ENCODE peak calls at places on chromosome 20, in seven cellular contexts. One of them, this sample, is unnamed.

GRCh38 chr20:32823078-32823477 is 3.3 kb downstream of the MAPRE1 start:
- DNase-seq in A549: no peak
- DNase-seq in mesenchymal stem cell: peak
- DNase-seq in thoracic aorta: no peak
- DNase-seq in fibroblast of lung: peak
- DNase-seq in hepatocyte: peak
- DNase-seq in SJSA1: peak
- DNase-seq in this sample: peak

GRCh38 chr20:10662151-10662550 is 11.6 kb downstream of the JAG1 start:
- DNase-seq in A549: no peak
- DNase-seq in mesenchymal stem cell: no peak
- DNase-seq in thoracic aorta: no peak
- DNase-seq in fibroblast of lung: no peak
- DNase-seq in hepatocyte: no peak
- DNase-seq in SJSA1: no peak
- DNase-seq in this sample: no peak

GRCh38 chr20:60213126-60213893 is 255.1 kb downstream of the CDH26 start:
- DNase-seq in A549: no peak
- DNase-seq in mesenchymal stem cell: no peak
- DNase-seq in thoracic aorta: no peak
- DNase-seq in fibroblast of lung: no peak
- DNase-seq in hepatocyte: no peak
- DNase-seq in SJSA1: no peak
- DNase-seq in this sample: no peak

GRCh38 chr20:37670426-37670825 is 23.4 kb upstream of the CTNNBL1 start:
- DNase-seq in A549: no peak
- DNase-seq in mesenchymal stem cell: no peak
- DNase-seq in thoracic aorta: no peak
- DNase-seq in fibroblast of lung: peak
- DNase-seq in hepatocyte: no peak
- DNase-seq in SJSA1: no peak
- DNase-seq in this sample: no peak

GRCh38 chr20:1474817-1475603 is 8.4 kb upstream of the NSFL1C start:
- DNase-seq in A549: no peak
- DNase-seq in mesenchymal stem cell: no peak
- DNase-seq in thoracic aorta: no peak
- DNase-seq in fibroblast of lung: no peak
- DNase-seq in hepatocyte: no peak
- DNase-seq in SJSA1: no peak
- DNase-seq in this sample: no peak

GRCh38 chr20:17023811-17024210 is 203.0 kb upstream of the PCSK2 start:
- DNase-seq in A549: no peak
- DNase-seq in mesenchymal stem cell: peak
- DNase-seq in thoracic aorta: no peak
- DNase-seq in fibroblast of lung: peak
- DNase-seq in hepatocyte: peak
- DNase-seq in SJSA1: peak
- DNase-seq in this sample: no peak

GRCh38 chr20:36062799-36063198 is 91.7 kb upstream of the EPB41L1 start:
- DNase-seq in A549: no peak
- DNase-seq in mesenchymal stem cell: peak
- DNase-seq in thoracic aorta: no peak
- DNase-seq in fibroblast of lung: no peak
- DNase-seq in hepatocyte: peak
- DNase-seq in SJSA1: no peak
- DNase-seq in this sample: no peak

GRCh38 chr20:24100370-24101011 is 111.9 kb upstream of the GGTLC1 start:
- DNase-seq in A549: no peak
- DNase-seq in mesenchymal stem cell: peak
- DNase-seq in thoracic aorta: no peak
- DNase-seq in fibroblast of lung: peak
- DNase-seq in hepatocyte: peak
- DNase-seq in SJSA1: peak
- DNase-seq in this sample: no peak

GRCh38 chr20:10861086-10861485 is 187.3 kb upstream of the JAG1 start:
- DNase-seq in A549: no peak
- DNase-seq in mesenchymal stem cell: no peak
- DNase-seq in thoracic aorta: no peak
- DNase-seq in fibroblast of lung: peak
- DNase-seq in hepatocyte: no peak
- DNase-seq in SJSA1: no peak
- DNase-seq in this sample: peak

GRCh38 chr20:19658137-19658536 is 99.9 kb upstream of the RIN2 start:
- DNase-seq in A549: no peak
- DNase-seq in mesenchymal stem cell: no peak
- DNase-seq in thoracic aorta: no peak
- DNase-seq in fibroblast of lung: no peak
- DNase-seq in hepatocyte: no peak
- DNase-seq in SJSA1: no peak
- DNase-seq in this sample: no peak

GRCh38 chr20:50670126-50670862 is 21.0 kb downstream of the RIPOR3 start:
- DNase-seq in A549: peak
- DNase-seq in mesenchymal stem cell: no peak
- DNase-seq in thoracic aorta: no peak
- DNase-seq in fibroblast of lung: peak
- DNase-seq in hepatocyte: peak
- DNase-seq in SJSA1: no peak
- DNase-seq in this sample: no peak

GRCh38 chr20:35306931-35307517 is 14.8 kb upstream of the FAM83C start:
- DNase-seq in A549: peak
- DNase-seq in mesenchymal stem cell: peak
- DNase-seq in thoracic aorta: no peak
- DNase-seq in fibroblast of lung: peak
- DNase-seq in hepatocyte: peak
- DNase-seq in SJSA1: peak
- DNase-seq in this sample: peak

GRCh38 chr20:16441526-16442164 is 131.6 kb downstream of the KIF16B start:
- DNase-seq in A549: no peak
- DNase-seq in mesenchymal stem cell: no peak
- DNase-seq in thoracic aorta: no peak
- DNase-seq in fibroblast of lung: no peak
- DNase-seq in hepatocyte: no peak
- DNase-seq in SJSA1: no peak
- DNase-seq in this sample: no peak

GRCh38 chr20:45951925-45952834 is 17.7 kb downstream of the PCIF1 start:
- DNase-seq in A549: no peak
- DNase-seq in mesenchymal stem cell: no peak
- DNase-seq in thoracic aorta: no peak
- DNase-seq in fibroblast of lung: no peak
- DNase-seq in hepatocyte: no peak
- DNase-seq in SJSA1: no peak
- DNase-seq in this sample: no peak

GRCh38 chr20:34055290-34055689 is 56.8 kb downstream of the EIF2S2 start:
- DNase-seq in A549: no peak
- DNase-seq in mesenchymal stem cell: no peak
- DNase-seq in thoracic aorta: no peak
- DNase-seq in fibroblast of lung: no peak
- DNase-seq in hepatocyte: no peak
- DNase-seq in SJSA1: no peak
- DNase-seq in this sample: no peak

GRCh38 chr20:62818592-62819493 is 2.0 kb downstream of the COL9A3 start:
- DNase-seq in A549: no peak
- DNase-seq in mesenchymal stem cell: no peak
- DNase-seq in thoracic aorta: no peak
- DNase-seq in fibroblast of lung: no peak
- DNase-seq in hepatocyte: peak
- DNase-seq in SJSA1: no peak
- DNase-seq in this sample: no peak

GRCh38 chr20:9492067-9492466 is 22.3 kb upstream of the LAMP5 start:
- DNase-seq in A549: no peak
- DNase-seq in mesenchymal stem cell: no peak
- DNase-seq in thoracic aorta: no peak
- DNase-seq in fibroblast of lung: no peak
- DNase-seq in hepatocyte: no peak
- DNase-seq in SJSA1: no peak
- DNase-seq in this sample: no peak
- H3K4me3 ChIP-seq in A549: no peak
- H3K4me3 ChIP-seq in mesenchymal stem cell: no peak
- H3K4me3 ChIP-seq in thoracic aorta: no peak
- H3K4me3 ChIP-seq in fibroblast of lung: no peak
- H3K4me3 ChIP-seq in hepatocyte: no peak
- H3K4me3 ChIP-seq in SJSA1: no peak
- H3K4me3 ChIP-seq in this sample: no peak

GRCh38 chr20:58182521-58183140 is 45.8 kb downstream of the ANKRD60 start:
- DNase-seq in A549: no peak
- DNase-seq in mesenchymal stem cell: no peak
- DNase-seq in thoracic aorta: no peak
- DNase-seq in fibroblast of lung: no peak
- DNase-seq in hepatocyte: no peak
- DNase-seq in SJSA1: no peak
- DNase-seq in this sample: no peak

GRCh38 chr20:58175836-58176235 is 52.6 kb downstream of the ANKRD60 start:
- DNase-seq in A549: no peak
- DNase-seq in mesenchymal stem cell: no peak
- DNase-seq in thoracic aorta: no peak
- DNase-seq in fibroblast of lung: no peak
- DNase-seq in hepatocyte: no peak
- DNase-seq in SJSA1: no peak
- DNase-seq in this sample: no peak

GRCh38 chr20:58179083-58179431 is 49.4 kb downstream of the ANKRD60 start:
- DNase-seq in A549: no peak
- DNase-seq in mesenchymal stem cell: no peak
- DNase-seq in thoracic aorta: no peak
- DNase-seq in fibroblast of lung: no peak
- DNase-seq in hepatocyte: no peak
- DNase-seq in SJSA1: no peak
- DNase-seq in this sample: no peak

GRCh38 chr20:58177799-58178198 is 50.7 kb downstream of the ANKRD60 start:
- DNase-seq in A549: no peak
- DNase-seq in mesenchymal stem cell: no peak
- DNase-seq in thoracic aorta: no peak
- DNase-seq in fibroblast of lung: no peak
- DNase-seq in hepatocyte: no peak
- DNase-seq in SJSA1: no peak
- DNase-seq in this sample: no peak

DNA sequence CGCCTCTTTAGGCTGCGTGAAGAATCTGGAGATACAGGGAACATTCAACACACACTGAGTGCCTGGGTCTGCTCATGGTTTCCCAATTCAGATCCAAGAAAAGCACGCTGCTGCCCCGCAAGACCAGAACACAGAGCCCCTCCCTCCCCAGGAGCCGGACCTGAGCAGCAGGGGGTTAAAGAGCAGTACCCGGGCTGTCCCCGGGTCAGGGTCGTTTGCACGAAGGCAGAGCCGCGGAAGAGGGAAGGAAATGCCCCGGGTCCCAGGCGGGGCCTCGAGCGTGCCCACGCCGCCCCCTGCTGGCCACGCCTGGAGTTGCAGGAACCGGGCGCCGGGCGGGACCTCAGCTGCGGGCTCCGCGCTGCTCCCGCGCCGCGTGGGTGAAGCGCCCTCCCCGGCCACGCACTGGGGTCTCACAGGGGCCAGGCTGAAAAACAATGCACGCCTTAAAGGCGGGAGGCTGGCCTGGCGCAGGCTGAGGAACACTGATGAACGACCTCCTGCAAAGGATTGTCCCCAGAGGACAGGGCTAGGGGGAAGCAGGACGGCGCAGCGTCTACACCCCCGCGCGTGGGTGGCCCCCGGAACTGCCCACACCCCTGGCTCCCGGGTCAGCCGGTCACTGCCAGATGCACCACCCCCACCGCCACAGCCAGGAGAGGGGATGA is 48.9 kb downstream of the ANKRD60 start:
- DNase-seq in A549: peak
- DNase-seq in mesenchymal stem cell: peak
- DNase-seq in thoracic aorta: no peak
- DNase-seq in fibroblast of lung: peak
- DNase-seq in hepatocyte: peak
- DNase-seq in SJSA1: peak
- DNase-seq in this sample: no peak
- H3K4me3 ChIP-seq in A549: peak
- H3K4me3 ChIP-seq in mesenchymal stem cell: peak
- H3K4me3 ChIP-seq in thoracic aorta: peak
- H3K4me3 ChIP-seq in fibroblast of lung: no peak
- H3K4me3 ChIP-seq in hepatocyte: no peak
- H3K4me3 ChIP-seq in SJSA1: peak
- H3K4me3 ChIP-seq in this sample: peak

DNA sequence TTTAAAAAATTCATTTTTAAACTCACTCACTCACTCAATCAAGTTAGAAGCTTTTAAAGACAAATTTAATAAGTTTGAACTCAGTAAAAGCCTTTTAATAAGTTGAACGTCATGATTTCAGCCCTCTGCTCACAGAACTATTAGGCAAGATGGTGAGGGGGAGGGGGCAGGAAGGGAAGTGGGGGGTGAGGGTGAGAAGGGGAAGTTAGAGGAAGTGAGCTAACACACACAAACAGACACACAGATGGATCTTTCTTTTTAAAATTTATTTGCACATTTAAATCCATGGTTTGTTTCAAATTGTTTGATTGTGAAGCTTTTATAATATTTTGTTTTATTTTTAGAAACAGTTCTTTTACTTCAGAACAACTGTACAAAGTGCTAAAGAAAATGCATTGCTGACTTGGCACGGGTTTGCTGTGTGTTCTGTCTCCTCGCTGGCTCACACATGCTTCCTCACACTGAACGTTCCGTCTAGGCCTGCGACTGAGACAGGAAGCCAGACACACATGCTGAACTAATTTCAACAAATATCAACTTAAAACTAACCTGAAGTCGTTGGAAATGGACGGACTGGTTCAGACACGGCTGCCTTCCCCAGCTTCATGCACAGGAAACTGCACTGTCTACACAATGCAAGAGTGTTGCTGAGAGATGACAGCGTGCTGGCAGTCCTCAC is 7.9 kb upstream of the ZBP1 start:
- DNase-seq in A549: no peak
- DNase-seq in mesenchymal stem cell: no peak
- DNase-seq in thoracic aorta: no peak
- DNase-seq in fibroblast of lung: peak
- DNase-seq in hepatocyte: peak
- DNase-seq in SJSA1: no peak
- DNase-seq in this sample: peak
- H3K4me3 ChIP-seq in A549: no peak
- H3K4me3 ChIP-seq in mesenchymal stem cell: no peak
- H3K4me3 ChIP-seq in thoracic aorta: peak
- H3K4me3 ChIP-seq in fibroblast of lung: peak
- H3K4me3 ChIP-seq in hepatocyte: no peak
- H3K4me3 ChIP-seq in SJSA1: no peak
- H3K4me3 ChIP-seq in this sample: no peak

GRCh38 chr20:58512808-58513552 is 2.2 kb downstream of the APCDD1L start:
- DNase-seq in A549: no peak
- DNase-seq in mesenchymal stem cell: no peak
- DNase-seq in thoracic aorta: peak
- DNase-seq in fibroblast of lung: peak
- DNase-seq in hepatocyte: no peak
- DNase-seq in SJSA1: peak
- DNase-seq in this sample: no peak

GRCh38 chr20:58514321-58515239 is 619 bp downstream of the APCDD1L start:
- DNase-seq in A549: no peak
- DNase-seq in mesenchymal stem cell: peak
- DNase-seq in thoracic aorta: no peak
- DNase-seq in fibroblast of lung: peak
- DNase-seq in hepatocyte: no peak
- DNase-seq in SJSA1: peak
- DNase-seq in this sample: no peak

GRCh38 chr20:58513580-58514285 is 1.5 kb downstream of the APCDD1L start:
- DNase-seq in A549: no peak
- DNase-seq in mesenchymal stem cell: no peak
- DNase-seq in thoracic aorta: no peak
- DNase-seq in fibroblast of lung: no peak
- DNase-seq in hepatocyte: no peak
- DNase-seq in SJSA1: peak
- DNase-seq in this sample: no peak

GRCh38 chr20:58518387-58518786 is 3.2 kb upstream of the APCDD1L start:
- DNase-seq in A549: no peak
- DNase-seq in mesenchymal stem cell: no peak
- DNase-seq in thoracic aorta: no peak
- DNase-seq in fibroblast of lung: no peak
- DNase-seq in hepatocyte: no peak
- DNase-seq in SJSA1: no peak
- DNase-seq in this sample: no peak

GRCh38 chr20:58515240-58516212 is at the start of gene APCDD1L:
- DNase-seq in A549: no peak
- DNase-seq in mesenchymal stem cell: peak
- DNase-seq in thoracic aorta: peak
- DNase-seq in fibroblast of lung: peak
- DNase-seq in hepatocyte: no peak
- DNase-seq in SJSA1: peak
- DNase-seq in this sample: peak
- H3K4me3 ChIP-seq in A549: no peak
- H3K4me3 ChIP-seq in mesenchymal stem cell: peak
- H3K4me3 ChIP-seq in thoracic aorta: peak
- H3K4me3 ChIP-seq in fibroblast of lung: peak
- H3K4me3 ChIP-seq in hepatocyte: no peak
- H3K4me3 ChIP-seq in SJSA1: no peak
- H3K4me3 ChIP-seq in this sample: peak